ENCODE peak calls at places on chromosomes 1 and 21, in eight cellular contexts. J is body of pancreas, X is A549, I is cardiac muscle cell, A is SK-N-SH, Y is upper lobe of left lung, F is lung, M is PC-3. H is an unnamed sample.

GRCh38 chr1:22406722-22407495 is 44.7 kb upstream of the ZBTB40 start:
- DNase-seq in J (no peak), X (no peak), I (no peak), A (no peak), Y (no peak), F (no peak), M (no peak), H (no peak)

GRCh38 chr1:209962856-209963255 is 24.8 kb downstream of the SYT14 start:
- DNase-seq in J (no peak), X (no peak), I (no peak), A (no peak), Y (no peak), F (no peak), M (no peak), H (no peak)

GRCh38 chr1:177905686-177906085 is 64.2 kb downstream of the SEC16B start:
- DNase-seq in J (no peak), X (no peak), I (no peak), A (no peak), Y (no peak), F (no peak), M (no peak), H (no peak)

GRCh38 chr21:43323244-43324005 is 103.5 kb downstream of the SIK1 start:
- DNase-seq in J (peak; percentile 83), X (no peak), I (no peak), A (no peak), Y (peak; percentile 90), F (peak; percentile 81), M (no peak), H (no peak)

GRCh38 chr21:17081193-17081592 is 431.6 kb upstream of the CXADR start:
- DNase-seq in J (no peak), X (no peak), I (no peak), A (peak; percentile 3), Y (no peak), F (no peak), M (no peak), H (no peak)

GRCh38 chr1:219039018-219039740 is 134.5 kb upstream of the LYPLAL1 start:
- DNase-seq in J (no peak), X (no peak), I (peak; percentile 59), A (no peak), Y (no peak), F (no peak), M (no peak), H (no peak)

GRCh38 chr1:167501513-167502191 is 16.7 kb downstream of the CD247 start:
- DNase-seq in J (peak; percentile 16), X (no peak), I (no peak), A (no peak), Y (no peak), F (no peak), M (no peak), H (no peak)

GRCh38 chr1:29390075-29390474 is 153.8 kb downstream of the PTPRU start:
- DNase-seq in J (no peak), X (no peak), I (no peak), A (no peak), Y (no peak), F (no peak), M (no peak), H (no peak)

GRCh38 chr1:243316366-243316989 is 60.6 kb downstream of the SDCCAG8 start:
- DNase-seq in J (no peak), X (no peak), I (no peak), A (no peak), Y (no peak), F (no peak), M (no peak), H (no peak)

GRCh38 chr1:224065455-224065854 is 48.5 kb upstream of the FBXO28 start:
- DNase-seq in J (peak; percentile 61), X (no peak), I (no peak), A (no peak), Y (peak; percentile 48), F (no peak), M (peak; percentile 97), H (no peak)

GRCh38 chr1:12376236-12377064 is 146.6 kb downstream of the VPS13D start:
- DNase-seq in J (no peak), X (no peak), I (no peak), A (peak; percentile 17), Y (no peak), F (no peak), M (no peak), H (no peak)

GRCh38 chr1:58887059-58887458 is 103.2 kb upstream of the JUN start:
- DNase-seq in J (no peak), X (no peak), I (no peak), A (no peak), Y (no peak), F (no peak), M (no peak), H (no peak)

GRCh38 chr1:168821434-168821833 is 92.4 kb upstream of the DPT start:
- DNase-seq in J (no peak), X (no peak), I (no peak), A (no peak), Y (no peak), F (no peak), M (no peak), H (no peak)

GRCh38 chr21:34861302-34861701 is 187.8 kb downstream of the RUNX1 start:
- DNase-seq in J (no peak), X (no peak), I (no peak), A (no peak), Y (no peak), F (no peak), M (no peak), H (no peak)

GRCh38 chr1:88763649-88764406 is 79.8 kb downstream of the PKN2 start:
- DNase-seq in J (no peak), X (no peak), I (no peak), A (no peak), Y (no peak), F (no peak), M (peak; percentile 19), H (no peak)

GRCh38 chr1:211601159-211601558 is 22.2 kb upstream of the SLC30A1 start:
- DNase-seq in J (no peak), X (no peak), I (no peak), A (no peak), Y (no peak), F (no peak), M (no peak), H (no peak)

GRCh38 chr1:163071381-163072255 is 2.5 kb downstream of the RGS4 start:
- DNase-seq in J (peak; percentile 57), X (peak; percentile 46), I (peak; percentile 77), A (peak; percentile 44), Y (peak; percentile 33), F (peak; percentile 42), M (peak; percentile 97), H (no peak)

GRCh38 chr21:16588433-16588860 is 858.7 kb downstream of the USP25 start:
- DNase-seq in J (peak; percentile 21), X (peak; percentile 21), I (peak; percentile 62), A (peak; percentile 76), Y (peak; percentile 29), F (peak; percentile 38), M (peak; percentile 28), H (peak; percentile 84)

GRCh38 chr21:34179204-34179935 is 106.0 kb downstream of the MRPS6 start:
- DNase-seq in J (no peak), X (no peak), I (no peak), A (no peak), Y (no peak), F (no peak), M (no peak), H (no peak)

GRCh38 chr1:151147132-151147503 is 687 bp upstream of the SEMA6C start:
- DNase-seq in J (no peak), X (no peak), I (no peak), A (no peak), Y (no peak), F (no peak), M (no peak), H (no peak)

DNA sequence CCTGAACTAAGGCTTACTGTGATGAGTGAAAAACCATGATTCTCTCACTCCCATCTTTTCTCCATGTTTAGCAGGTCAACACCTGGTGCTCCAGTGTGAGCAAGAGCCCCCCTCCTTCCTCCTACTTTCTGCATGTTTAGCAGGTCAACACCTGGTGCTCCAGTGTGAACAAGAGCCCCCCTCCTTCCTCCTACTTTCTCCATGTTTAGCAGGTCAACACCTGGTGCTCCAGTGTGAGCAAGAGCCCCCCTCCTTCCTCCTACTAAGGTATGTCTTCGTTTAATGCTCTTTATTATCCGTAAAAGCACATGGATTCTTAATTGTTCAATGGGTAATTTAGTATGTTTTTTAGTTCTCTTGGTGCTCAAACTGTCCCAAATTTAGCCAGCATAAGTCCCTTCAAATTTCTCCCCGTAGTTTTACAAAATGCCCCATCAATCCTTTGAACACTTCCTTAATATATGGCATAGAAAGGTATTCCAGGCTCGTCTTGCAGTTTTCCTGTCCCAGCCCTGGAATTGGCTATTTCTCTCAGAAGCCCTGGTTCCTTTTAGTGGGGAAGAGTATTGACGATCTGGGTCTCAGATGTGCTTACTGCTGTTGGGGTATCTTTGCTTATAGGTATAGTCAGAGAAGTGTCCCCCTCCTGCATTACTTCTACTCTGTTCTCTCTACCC is 760.8 kb upstream of the TPTE start:
- DNase-seq in J (no peak), X (no peak), I (no peak), A (no peak), Y (no peak), F (no peak), M (no peak), H (no peak)
- H3K9me3 ChIP-seq in J (no peaks in the 10 kb centered on the region), X (no peaks in the 10 kb centered on the region), I (peaks cover 37% of the 10 kb centered on the region), A (no peaks in the 10 kb centered on the region), Y (no peaks in the 10 kb centered on the region), F (peaks cover 6% of the 10 kb centered on the region), M (peaks cover 64% of the 10 kb centered on the region), H (peaks cover 44% of the 10 kb centered on the region)

DNA sequence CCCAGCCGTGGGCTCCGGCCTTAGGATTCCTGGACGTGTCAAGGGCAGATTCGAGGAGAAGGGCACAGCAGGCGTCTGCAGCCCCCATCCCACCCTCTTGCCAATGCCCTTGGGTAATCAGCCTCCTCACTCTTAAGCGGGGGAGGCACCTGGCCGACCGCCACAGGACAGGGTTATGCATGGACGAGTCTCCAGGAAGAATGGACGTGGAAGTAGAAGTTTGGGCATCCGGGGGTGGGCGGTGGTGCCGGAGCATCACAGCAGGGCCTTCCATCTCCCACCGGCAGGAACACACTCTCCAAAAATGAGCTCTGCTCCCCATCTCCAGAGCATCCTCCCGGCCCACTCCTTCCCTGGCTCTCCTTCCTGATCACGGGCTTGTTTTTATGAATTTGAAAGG is 233.5 kb upstream of the C1orf174 start:
- DNase-seq in J (no peak), X (no peak), I (no peak), A (no peak), Y (no peak), F (no peak), M (no peak), H (no peak)
- H3K9me3 ChIP-seq in J (no peaks in the 10 kb centered on the region), X (no peaks in the 10 kb centered on the region), I (no peaks in the 10 kb centered on the region), A (no peaks in the 10 kb centered on the region), Y (no peaks in the 10 kb centered on the region), F (no peaks in the 10 kb centered on the region), M (no peaks in the 10 kb centered on the region), H (no peaks in the 10 kb centered on the region)

GRCh38 chr1:2880812-2881295 is 79.4 kb upstream of the TTC34 start:
- DNase-seq in J (no peak), X (no peak), I (no peak), A (no peak), Y (no peak), F (no peak), M (no peak), H (no peak)
- H3K9me3 ChIP-seq in J (no peaks in the 10 kb centered on the region), X (no peaks in the 10 kb centered on the region), I (no peaks in the 10 kb centered on the region), A (no peaks in the 10 kb centered on the region), Y (no peaks in the 10 kb centered on the region), F (peaks cover 1% of the 10 kb centered on the region), M (no peaks in the 10 kb centered on the region), H (no peaks in the 10 kb centered on the region)

DNA sequence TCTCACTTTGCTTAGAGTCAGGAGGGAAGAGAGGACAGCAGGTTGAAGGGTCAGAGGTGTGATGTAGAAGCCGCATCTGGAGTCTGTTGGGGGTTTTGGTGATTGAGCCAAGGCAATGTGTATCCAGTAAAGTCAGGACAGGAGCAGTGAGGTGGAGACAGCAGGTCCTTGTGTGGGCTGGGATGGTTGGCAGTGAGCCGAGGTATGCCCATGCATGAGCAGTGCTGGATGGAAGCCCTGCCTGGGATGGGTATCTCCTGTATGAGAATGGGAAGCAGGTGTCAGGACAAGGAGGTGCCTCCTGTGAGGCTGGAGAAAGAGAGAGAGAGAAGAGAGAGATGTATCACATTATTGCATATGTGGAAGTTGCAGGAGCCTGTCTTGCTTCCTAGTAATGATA is 90.0 kb downstream of the OBSCN start:
- DNase-seq in J (no peak), X (no peak), I (no peak), A (no peak), Y (no peak), F (no peak), M (no peak), H (no peak)
- H3K9me3 ChIP-seq in J (no peaks in the 10 kb centered on the region), X (peaks cover 35% of the 10 kb centered on the region), I (no peaks in the 10 kb centered on the region), A (peaks cover 9% of the 10 kb centered on the region), Y (peaks cover 15% of the 10 kb centered on the region), F (peaks cover 14% of the 10 kb centered on the region), M (peaks cover 26% of the 10 kb centered on the region), H (peaks cover 13% of the 10 kb centered on the region)